ENCODE peak calls at places on chromosomes 12 and 14, in ten cellular contexts. M, U, D, S, H, O, R, E, K and N are unnamed samples. For H3K27me3, the result is how much of the 10 kb centered on the place peaks cover.

GRCh38 chr14:45426685-45427282 is 173.8 kb upstream of the MIS18BP1 start:
- DNase-seq in M (no peak), U (peak), D (peak), S (no peak), H (no peak), O (peak), R (peak), E (no peak), K (no peak), N (peak)

GRCh38 chr14:73428354-73428824 is 30.0 kb downstream of the NUMB start:
- DNase-seq in M (no peak), U (no peak), D (no peak), S (no peak), H (no peak), O (no peak), R (no peak), E (peak), K (no peak), N (no peak)

GRCh38 chr12:88638956-88639355 is 58.7 kb upstream of the KITLG start:
- DNase-seq in M (no peak), U (no peak), D (no peak), S (no peak), H (no peak), O (no peak), R (no peak), E (no peak), K (no peak), N (no peak)

GRCh38 chr12:95548539-95549391 is 2.5 kb downstream of the USP44 start:
- DNase-seq in M (no peak), U (peak), D (peak), S (peak), H (peak), O (no peak), R (no peak), E (peak), K (peak), N (peak)

GRCh38 chr12:29612912-29613311 is 115.4 kb upstream of the OVCH1 start:
- DNase-seq in M (no peak), U (no peak), D (no peak), S (no peak), H (no peak), O (no peak), R (no peak), E (no peak), K (no peak), N (no peak)

GRCh38 chr12:121801601-121802484 is 2.0 kb upstream of the SETD1B start:
- DNase-seq in M (peak), U (no peak), D (peak), S (no peak), H (no peak), O (no peak), R (no peak), E (no peak), K (no peak), N (peak)

GRCh38 chr14:50039734-50040400 is 76.5 kb downstream of the VCPKMT start:
- DNase-seq in M (no peak), U (no peak), D (no peak), S (peak), H (peak), O (no peak), R (no peak), E (no peak), K (no peak), N (no peak)

GRCh38 chr12:49984476-49984890 is 11.7 kb downstream of the AQP6 start:
- DNase-seq in M (no peak), U (peak), D (no peak), S (no peak), H (no peak), O (no peak), R (no peak), E (no peak), K (no peak), N (peak)

GRCh38 chr14:20866963-20867362 is 24.2 kb upstream of the RNASE3 start:
- DNase-seq in M (no peak), U (peak), D (peak), S (no peak), H (no peak), O (no peak), R (peak), E (no peak), K (no peak), N (peak)

GRCh38 chr14:61561657-61562276 is 133.5 kb upstream of the HIF1A start:
- DNase-seq in M (peak), U (no peak), D (peak), S (peak), H (peak), O (no peak), R (peak), E (peak), K (peak), N (no peak)

DNA sequence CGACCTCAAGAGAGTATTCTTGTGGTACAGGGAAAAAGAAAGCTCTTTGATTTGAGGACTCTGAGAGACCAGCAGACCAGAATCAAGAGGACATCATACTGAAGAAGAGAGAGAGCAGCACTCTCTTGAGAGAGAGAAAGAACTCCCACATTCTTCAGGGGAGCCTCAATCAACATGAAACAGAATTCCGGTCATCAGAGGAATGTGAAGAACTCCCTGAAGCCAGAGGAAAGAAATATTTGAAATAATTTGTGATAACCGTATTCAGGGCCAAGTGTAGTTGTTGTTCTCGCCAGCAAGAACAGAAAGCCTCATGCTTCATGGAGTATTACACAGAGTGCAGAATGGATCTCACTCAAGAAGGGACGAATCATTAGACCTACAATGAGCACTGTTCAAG is 363.8 kb upstream of the TMEM132C start:
- DNase-seq in M (no peak), U (peak), D (peak), S (no peak), H (no peak), O (peak), R (no peak), E (no peak), K (no peak), N (no peak)
- H3K27me3 ChIP-seq in M (under half), U (under half), D (under half), S (under half), H (under half), O (under half), R (under half), E (under half), K (under half), N (under half)

DNA sequence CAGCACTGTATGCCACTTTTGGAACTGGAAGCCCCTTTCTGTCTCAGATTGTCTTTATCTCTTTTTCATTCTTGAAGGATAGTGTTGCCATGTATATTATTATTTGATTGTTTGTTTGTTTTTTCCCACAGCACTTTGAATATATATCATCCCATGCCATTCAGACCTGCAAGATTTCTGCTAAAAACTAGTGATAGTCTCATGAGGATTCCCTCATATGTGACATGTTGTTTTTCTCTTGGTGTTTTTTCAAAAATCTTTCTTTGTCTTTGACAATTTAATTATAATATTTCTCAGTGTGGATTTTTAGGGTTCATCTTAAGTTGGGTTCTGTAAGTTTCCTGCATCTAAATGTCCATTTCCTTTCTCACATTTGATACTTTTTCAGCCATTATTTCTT is 36.8 kb upstream of the SCAF11 start:
- DNase-seq in M (no peak), U (no peak), D (no peak), S (no peak), H (no peak), O (no peak), R (no peak), E (no peak), K (no peak), N (no peak)
- H3K27me3 ChIP-seq in M (under half), U (under half), D (under half), S (under half), H (under half), O (under half), R (under half), E (under half), K (under half), N (under half)

DNA sequence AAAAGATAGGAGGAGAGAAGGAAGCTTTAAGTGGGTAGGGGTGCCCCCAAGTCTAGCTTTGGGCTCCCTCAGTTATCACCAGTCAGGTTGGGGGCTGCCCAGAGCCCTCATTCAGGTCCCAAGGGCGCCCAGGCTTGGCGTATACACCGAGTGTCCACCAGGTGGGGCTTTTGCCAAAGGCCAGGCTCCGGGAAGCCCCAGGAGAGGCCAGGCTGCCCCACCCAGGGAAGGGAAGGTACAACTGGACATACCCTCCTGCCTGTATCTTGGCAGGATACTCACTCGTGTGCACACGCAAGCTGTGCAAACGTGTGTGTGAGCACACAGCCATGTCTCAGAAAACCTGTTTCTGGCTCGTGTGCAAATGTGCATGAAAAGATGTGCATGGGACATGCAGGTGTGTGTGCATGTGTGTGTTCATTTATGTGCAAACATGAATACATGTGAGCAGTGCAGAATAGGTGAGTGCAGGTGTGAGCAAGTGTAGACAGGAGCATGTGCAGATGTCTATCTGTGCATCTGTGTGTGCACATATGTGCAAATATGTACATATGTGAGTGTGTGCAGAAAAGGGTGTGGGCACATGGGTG is 103.9 kb upstream of the MYL2 start:
- DNase-seq in M (peak), U (peak), D (peak), S (peak), H (peak), O (no peak), R (peak), E (peak), K (peak), N (peak)
- H3K27me3 ChIP-seq in M (under half), U (under half), D (under half), S (half or more), H (under half), O (under half), R (under half), E (under half), K (half or more), N (under half)

DNA sequence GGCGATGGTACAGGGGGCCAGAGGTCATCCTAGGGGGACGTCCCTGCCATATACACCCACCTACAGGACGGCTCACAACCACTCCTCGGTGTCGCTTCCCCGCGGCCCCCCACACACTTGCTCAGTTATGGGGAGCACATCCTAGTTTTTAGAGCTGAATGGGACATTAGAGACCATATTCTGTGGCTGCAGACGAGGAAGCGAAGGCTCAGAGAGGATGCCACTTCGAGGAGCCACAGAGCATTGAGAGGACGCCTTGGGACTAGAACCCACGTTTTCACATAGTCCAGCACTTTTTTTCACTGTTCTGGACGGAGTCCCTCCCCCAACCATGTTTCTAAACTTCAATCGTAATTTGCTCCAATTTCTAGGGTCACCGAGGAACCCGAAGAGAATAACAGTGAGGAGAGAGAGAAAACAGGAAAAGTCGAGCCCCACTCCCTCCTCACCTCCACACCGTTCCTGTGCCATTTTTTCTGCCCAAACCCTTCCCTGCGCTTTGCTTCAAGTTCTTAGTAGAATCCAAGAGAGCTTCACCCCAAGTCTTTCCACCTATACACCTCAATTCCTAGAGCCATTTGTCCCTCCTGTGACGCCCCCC is 636 bp upstream of the ASCL1 start:
- DNase-seq in M (no peak), U (no peak), D (no peak), S (no peak), H (no peak), O (no peak), R (no peak), E (no peak), K (no peak), N (no peak)
- H3K27me3 ChIP-seq in M (half or more), U (half or more), D (half or more), S (half or more), H (under half), O (half or more), R (under half), E (under half), K (half or more), N (half or more)

DNA sequence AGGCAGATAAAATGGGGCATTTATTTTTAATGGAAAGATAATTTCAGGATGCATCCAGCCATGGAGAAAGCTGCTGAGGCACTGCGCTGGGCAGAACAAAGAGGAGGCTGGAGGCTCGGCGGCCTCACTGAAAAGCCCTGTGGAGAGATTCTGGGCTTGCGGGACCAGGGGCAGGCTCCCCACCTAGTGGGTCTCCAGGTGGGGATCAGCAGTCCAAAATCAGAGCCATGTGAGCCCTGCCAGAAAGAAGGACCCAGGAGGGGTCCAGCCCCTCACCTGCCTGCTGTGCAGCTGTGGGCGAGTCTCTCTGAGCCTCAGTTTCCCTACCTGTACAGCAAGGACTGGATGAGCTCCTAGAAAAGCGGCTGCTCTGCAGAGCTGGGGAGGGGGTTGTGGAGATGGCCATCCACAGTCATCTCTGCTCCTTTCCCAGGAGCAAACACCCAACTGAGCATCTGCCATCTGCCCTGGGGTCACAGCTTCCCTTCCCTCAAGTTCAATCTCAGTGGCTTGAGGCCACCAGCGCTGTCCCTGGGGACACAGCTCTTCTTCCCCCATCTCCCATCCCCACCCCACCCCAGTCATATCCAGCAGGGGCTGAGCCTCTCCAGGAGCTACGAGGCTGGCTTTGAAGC is 23.8 kb upstream of the C14orf180 start:
- DNase-seq in M (no peak), U (peak), D (no peak), S (no peak), H (no peak), O (no peak), R (no peak), E (no peak), K (no peak), N (no peak)
- H3K27me3 ChIP-seq in M (under half), U (under half), D (under half), S (half or more), H (under half), O (under half), R (under half), E (under half), K (under half), N (under half)